ENCODE peak calls at places on chromosomes 4 and X, in seven cellular contexts. Z is tibial nerve, H is IMR-90, K is K562, V is prostate gland, J is suprapubic skin, Q is ovary. X is an unnamed sample. For H3K27me3, the result is how much of the 10 kb centered on the place peaks cover.

GRCh38 chr4:100849319-100849718 is 331.5 kb upstream of the EMCN start:
- DNase-seq in H (no peak), V (no peak), Z (no peak), Q (no peak), K (no peak), J (no peak), X (no peak)

GRCh38 chr4:113116414-113117345 is 67.2 kb downstream of the ANK2 start:
- DNase-seq in V (no peak), H (no peak), J (no peak), Z (no peak), K (no peak), Q (no peak), X (no peak)

GRCh38 chr4:1983053-1983845 is 25.5 kb downstream of the NELFA start:
- DNase-seq in V (no peak), H (no peak), K (no peak), Q (no peak), Z (no peak), J (peak), X (no peak)

GRCh38 chr4:168884251-168885124 is 125.6 kb downstream of the CBR4 start:
- DNase-seq in V (no peak), K (no peak), Z (no peak), J (no peak), Q (no peak), H (no peak), X (no peak)

GRCh38 chr4:109046549-109047171 is 255.8 kb downstream of the COL25A1 start:
- DNase-seq in V (no peak), Q (peak), H (peak), J (no peak), Z (peak), K (no peak), X (no peak)

GRCh38 chrX:150092549-150092948 is 154.3 kb upstream of the EOLA2 start:
- DNase-seq in V (no peak), J (no peak), K (no peak), Q (no peak), H (no peak), Z (no peak), X (no peak)

GRCh38 chr4:925771-926500 is 6.2 kb downstream of the GAK start:
- DNase-seq in Z (no peak), K (no peak), V (no peak), H (no peak), J (peak), Q (no peak), X (no peak)

GRCh38 chr4:124234771-124235170 is 477.8 kb downstream of the ANKRD50 start:
- DNase-seq in V (no peak), Z (no peak), Q (no peak), J (no peak), K (no peak), H (no peak), X (no peak)

GRCh38 chr4:41575665-41576064 is 37.7 kb downstream of the LIMCH1 start:
- DNase-seq in V (no peak), Z (no peak), Q (no peak), H (no peak), J (no peak), K (no peak), X (no peak)

GRCh38 chr4:126057371-126057770 is 742.6 kb downstream of the FAT4 start:
- DNase-seq in K (no peak), V (no peak), Q (no peak), J (no peak), H (no peak), Z (no peak), X (no peak)

GRCh38 chr4:7929530-7929951 is 10.1 kb downstream of the AFAP1 start:
- DNase-seq in V (peak), Q (no peak), H (no peak), K (no peak), Z (no peak), J (no peak), X (no peak)

GRCh38 chr4:127783026-127783769 is 1.1 kb downstream of the HSPA4L start:
- DNase-seq in K (peak), V (peak), H (peak), Z (peak), J (peak), Q (peak), X (peak)

GRCh38 chr4:109739547-109739946 is 9.7 kb upstream of the PLA2G12A start:
- DNase-seq in Z (no peak), Q (no peak), K (no peak), J (no peak), H (peak), V (no peak), X (no peak)

GRCh38 chrX:144637731-144638130 is 609.6 kb upstream of the SPANXN1 start:
- DNase-seq in Q (no peak), J (no peak), V (no peak), H (no peak), K (no peak), Z (no peak), X (no peak)

GRCh38 chr4:76380561-76380960 is 40.4 kb downstream of the CCDC158 start:
- DNase-seq in V (no peak), J (no peak), K (no peak), H (no peak), Z (no peak), Q (no peak), X (no peak)

GRCh38 chrX:42247241-42247640 is 323.9 kb upstream of the CASK start:
- DNase-seq in K (no peak), Q (no peak), V (no peak), J (no peak), Z (no peak), H (peak), X (no peak)

GRCh38 chrX:79413963-79414362 is 46.8 kb upstream of the ITM2A start:
- DNase-seq in Q (no peak), H (no peak), K (no peak), J (no peak), Z (no peak), V (no peak), X (no peak)

GRCh38 chr4:182806259-182807252 is 110.6 kb downstream of the DCTD start:
- DNase-seq in Z (peak), J (peak), K (peak), H (peak), V (peak), Q (peak), X (peak)

GRCh38 chrX:122188751-122189150 is 995.3 kb upstream of the GRIA3 start:
- DNase-seq in V (no peak), H (no peak), K (no peak), Z (no peak), J (no peak), Q (no peak), X (no peak)

GRCh38 chr4:14752341-14753046 is 249.8 kb upstream of the CPEB2 start:
- DNase-seq in V (no peak), H (no peak), J (no peak), Q (no peak), Z (no peak), K (no peak), X (no peak)

GRCh38 chr4:165709526-165709925 is 163.5 kb upstream of the TLL1 start:
- DNase-seq in K (no peak), J (no peak), H (no peak), V (no peak), Q (no peak), Z (no peak), X (no peak)

GRCh38 chr4:85724801-85725548 is 250.0 kb downstream of the ARHGAP24 start:
- DNase-seq in V (no peak), H (no peak), Z (no peak), Q (no peak), K (no peak), J (no peak), X (no peak)

GRCh38 chr4:3416821-3417221 is 24.9 kb upstream of the HGFAC start:
- DNase-seq in K (no peak), J (peak), Z (no peak), Q (no peak), H (no peak), V (no peak), X (no peak)

GRCh38 chr4:3419836-3420605 is 21.7 kb upstream of the HGFAC start:
- DNase-seq in Z (no peak), Q (no peak), V (no peak), J (peak), H (no peak), K (no peak), X (no peak)

GRCh38 chr4:3416270-3416669 is 25.5 kb upstream of the HGFAC start:
- DNase-seq in K (no peak), Q (no peak), V (no peak), H (no peak), J (peak), Z (no peak), X (no peak)

GRCh38 chr4:3417448-3417847 is 24.3 kb upstream of the HGFAC start:
- DNase-seq in V (no peak), Q (no peak), H (no peak), K (no peak), J (peak), Z (no peak), X (no peak)

DNA sequence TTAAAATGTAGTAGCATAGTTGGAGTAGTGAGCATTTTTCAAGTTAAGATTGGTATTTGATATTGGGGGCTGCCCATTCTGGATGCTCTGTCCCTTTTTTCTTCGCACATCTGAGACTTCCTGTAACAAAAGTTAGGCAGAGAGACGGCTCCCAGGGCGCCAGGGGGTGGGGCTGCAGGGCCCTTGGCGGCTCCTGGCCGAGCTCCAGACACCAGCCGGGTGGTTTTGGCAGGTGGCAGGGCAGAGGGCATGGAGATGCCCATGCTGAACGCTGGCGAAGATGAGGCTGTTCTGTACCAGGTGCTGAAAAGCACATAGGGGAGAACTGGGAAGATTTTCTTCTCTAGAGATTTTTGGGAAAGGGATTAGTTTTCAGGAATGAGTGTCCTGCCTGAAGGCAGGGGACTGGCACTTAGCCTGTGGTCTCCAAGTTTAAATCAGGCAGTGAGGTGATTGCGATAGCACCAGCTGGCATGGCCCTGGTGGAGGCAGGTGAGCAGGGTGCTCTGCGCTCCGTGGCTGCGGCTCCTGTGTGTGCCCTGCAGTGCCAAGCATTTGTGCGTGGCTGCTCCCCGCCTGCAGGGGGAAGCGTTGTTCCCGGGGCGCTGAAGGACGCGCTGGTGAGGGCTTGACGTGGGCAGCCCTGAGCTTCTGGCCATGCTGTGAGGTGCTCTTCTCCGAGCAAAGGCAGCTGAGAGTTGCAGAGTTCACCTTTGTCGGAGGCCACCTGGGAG is 23.6 kb upstream of the HGFAC start:
- DNase-seq in V (no peak), K (no peak), Q (no peak), J (peak), H (no peak), Z (no peak), X (no peak)
- TF ChIP-seq CTCF in V (no peak), K (peak), Q (no peak), J (no peak), H (no peak), Z (no peak), X (no peak)

DNA sequence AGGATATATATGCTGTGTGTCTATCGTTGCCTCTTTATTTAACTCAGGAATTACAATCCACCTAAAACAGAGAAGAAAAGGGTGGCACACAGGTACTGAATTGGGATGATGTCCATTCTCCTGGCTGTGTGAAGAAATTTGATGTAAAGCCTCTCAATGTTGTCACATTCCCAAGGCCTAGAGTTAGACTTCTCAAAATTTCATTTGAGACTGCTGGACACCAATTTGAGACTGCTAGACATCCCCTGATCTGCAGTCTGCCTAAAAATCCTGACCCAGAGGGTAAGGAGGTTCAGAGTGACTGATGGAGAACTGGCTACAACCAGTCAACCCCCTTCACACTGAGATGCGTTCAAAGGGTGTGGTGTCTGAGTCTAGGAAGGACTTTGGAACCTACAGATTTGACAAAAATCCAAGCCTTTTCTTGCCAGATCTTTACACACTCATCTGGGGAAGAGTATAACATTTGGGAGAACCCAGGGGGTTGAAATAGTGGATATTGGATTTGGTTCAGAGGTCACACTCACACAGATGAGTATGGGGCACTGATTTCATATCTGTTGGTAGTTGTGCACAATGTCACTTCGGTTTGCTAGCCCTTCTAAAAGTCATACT is 4.9 kb upstream of the PRDM8 start:
- DNase-seq in H (no peak), J (no peak), V (no peak), K (no peak), Q (no peak), Z (no peak), X (no peak)
- H3K27me3 ChIP-seq in H (under half), J (half or more), V (under half), K (under half), Q (under half), Z (half or more), X (under half)

DNA sequence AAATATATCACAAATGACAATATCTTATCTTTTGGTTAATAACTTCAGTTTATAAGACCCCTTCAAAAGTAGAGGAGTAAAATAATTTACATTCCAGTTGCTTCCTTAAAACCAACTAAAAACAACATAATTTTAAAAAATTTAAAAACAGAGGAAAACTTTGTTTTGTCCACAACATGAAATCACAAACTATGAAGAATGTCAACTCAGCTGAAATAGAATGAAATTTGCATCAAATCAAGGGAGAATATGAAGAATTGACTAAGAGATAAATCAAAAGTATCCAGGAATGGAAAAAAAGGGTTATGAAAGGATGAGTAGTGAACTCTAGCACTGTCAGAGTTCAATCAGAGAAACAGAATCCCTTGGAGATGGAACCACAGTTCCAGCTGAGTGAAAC is 2.2 kb upstream of the YY2 start:
- DNase-seq in H (no peak), J (no peak), Z (no peak), Q (no peak), V (no peak), K (no peak), X (no peak)
- TF ChIP-seq POLR2A in H (no peak), J (no peak), Z (no peak), Q (no peak), V (no peak), K (no peak), X (no peak)

GRCh38 chr4:141133146-141134006 is at the start of gene RNF150:
- DNase-seq in Z (peak), H (peak), Q (peak), K (peak), J (peak), V (peak), X (peak)
- TF ChIP-seq CTCF in Z (peak), H (peak), Q (peak), K (peak), J (no peak), V (peak), X (peak)

X was measured in testis.